ENCODE peak calls at places on chromosome 18, in nine cellular contexts. K, U, G, I, W, P, R, D and Y are unnamed samples.

GRCh38 chr18:28045880-28046279 is 131.1 kb downstream of the CDH2 start:
- DNase-seq in K (no peak), U (no peak), G (no peak), I (no peak), W (no peak), P (no peak), R (no peak), D (no peak), Y (no peak)

GRCh38 chr18:70523035-70523797 is 234.4 kb downstream of the SOCS6 start:
- DNase-seq in K (no peak), U (no peak), G (no peak), I (no peak), W (no peak), P (no peak), R (no peak), D (peak; percentile 97), Y (peak; percentile 87)

GRCh38 chr18:74411475-74411874 is 45.6 kb downstream of the DIPK1C start:
- DNase-seq in K (no peak), U (no peak), G (no peak), I (no peak), W (no peak), P (no peak), R (no peak), D (no peak), Y (no peak)

GRCh38 chr18:74818776-74819175 is 221.1 kb downstream of the ZNF407 start:
- DNase-seq in K (no peak), U (no peak), G (no peak), I (no peak), W (no peak), P (no peak), R (no peak), D (no peak), Y (no peak)

GRCh38 chr18:23688528-23688927 is 725 bp upstream of the LAMA3 start:
- DNase-seq in K (no peak), U (no peak), G (no peak), I (no peak), W (no peak), P (no peak), R (no peak), D (no peak), Y (no peak)

GRCh38 chr18:61731693-61732376 is 161.0 kb downstream of the RNF152 start:
- DNase-seq in K (peak; percentile 40), U (no peak), G (no peak), I (no peak), W (no peak), P (no peak), R (no peak), D (no peak), Y (no peak)

GRCh38 chr18:54086046-54086802 is 138.2 kb downstream of the MBD2 start:
- DNase-seq in K (no peak), U (no peak), G (no peak), I (no peak), W (no peak), P (no peak), R (no peak), D (no peak), Y (no peak)

GRCh38 chr18:7766383-7766782 is 199.3 kb downstream of the PTPRM start:
- DNase-seq in K (no peak), U (no peak), G (peak; percentile 28), I (no peak), W (no peak), P (no peak), R (no peak), D (no peak), Y (no peak)

GRCh38 chr18:13514558-13514957 is 211.8 kb downstream of the FAM210A start:
- DNase-seq in K (no peak), U (no peak), G (no peak), I (no peak), W (no peak), P (no peak), R (no peak), D (no peak), Y (no peak)

GRCh38 chr18:58996131-58996632 is 131.5 kb downstream of the ZNF532 start:
- DNase-seq in K (peak; percentile 60), U (no peak), G (no peak), I (no peak), W (no peak), P (no peak), R (no peak), D (no peak), Y (peak; percentile 67)

GRCh38 chr18:23838801-23839366 is 149.6 kb downstream of the LAMA3 start:
- DNase-seq in K (no peak), U (no peak), G (no peak), I (no peak), W (no peak), P (no peak), R (no peak), D (no peak), Y (no peak)

GRCh38 chr18:35776481-35776880 is 194.9 kb downstream of the GALNT1 start:
- DNase-seq in K (no peak), U (no peak), G (no peak), I (no peak), W (no peak), P (no peak), R (no peak), D (no peak), Y (no peak)

GRCh38 chr18:67132919-67133318 is 383.6 kb downstream of the DSEL start:
- DNase-seq in K (no peak), U (no peak), G (no peak), I (no peak), W (no peak), P (no peak), R (no peak), D (peak; percentile 94), Y (peak; percentile 97)

GRCh38 chr18:45664824-45665763 is 49.8 kb downstream of the SLC14A2 start:
- DNase-seq in K (peak; percentile 42), U (peak; percentile 35), G (peak; percentile 67), I (no peak), W (peak; percentile 27), P (peak; percentile 82), R (no peak), D (peak; percentile 59), Y (peak; percentile 34)

GRCh38 chr18:2641638-2642037 is 13.9 kb upstream of the SMCHD1 start:
- DNase-seq in K (no peak), U (no peak), G (no peak), I (peak; percentile 37), W (no peak), P (peak; percentile 14), R (no peak), D (no peak), Y (no peak)